ENCODE peak calls at places on chromosomes 11 and 22, in five cellular contexts. One of them, this sample, is unnamed.

GRCh38 chr11:108685419-108686161 is 20.7 kb downstream of the DDX10 start:
- DNase-seq in GM12878: no peak
- DNase-seq in K562: no peak
- DNase-seq in HepG2: no peak
- DNase-seq in HCT116: no peak
- DNase-seq in this sample: no peak

GRCh38 chr11:6611092-6612007 is 666 bp downstream of the TAF10 start:
- DNase-seq in GM12878: no peak
- DNase-seq in HepG2: no peak
- DNase-seq in K562: no peak
- DNase-seq in HCT116: no peak
- DNase-seq in this sample: peak; percentile 38

GRCh38 chr11:72075109-72075508 is 5.2 kb downstream of the NUMA1 start:
- DNase-seq in K562: no peak
- DNase-seq in HepG2: no peak
- DNase-seq in GM12878: no peak
- DNase-seq in HCT116: no peak
- DNase-seq in this sample: peak; percentile 58

GRCh38 chr11:48043111-48043997 is 63.0 kb downstream of the PTPRJ start:
- DNase-seq in GM12878: no peak
- DNase-seq in HCT116: no peak
- DNase-seq in K562: no peak
- DNase-seq in HepG2: no peak
- DNase-seq in this sample: no peak

GRCh38 chr11:63613517-63614135 is 607 bp downstream of the PLAAT3 start:
- DNase-seq in K562: peak; percentile 25
- DNase-seq in HCT116: no peak
- DNase-seq in HepG2: no peak
- DNase-seq in GM12878: no peak
- DNase-seq in this sample: peak; percentile 78

GRCh38 chr11:113138731-113139130 is 175.7 kb upstream of the TTC12 start:
- DNase-seq in K562: no peak
- DNase-seq in HepG2: no peak
- DNase-seq in GM12878: no peak
- DNase-seq in HCT116: no peak
- DNase-seq in this sample: no peak

GRCh38 chr22:22753526-22754267 is 109.3 kb downstream of the GGTLC2 start:
- DNase-seq in GM12878: no peak
- DNase-seq in HepG2: peak; percentile 47
- DNase-seq in HCT116: peak; percentile 47
- DNase-seq in K562: peak; percentile 100
- DNase-seq in this sample: peak; percentile 86

GRCh38 chr11:82046778-82047177 is 686.9 kb downstream of the FAM181B start:
- DNase-seq in HCT116: no peak
- DNase-seq in HepG2: no peak
- DNase-seq in K562: no peak
- DNase-seq in GM12878: no peak
- DNase-seq in this sample: no peak

DNA sequence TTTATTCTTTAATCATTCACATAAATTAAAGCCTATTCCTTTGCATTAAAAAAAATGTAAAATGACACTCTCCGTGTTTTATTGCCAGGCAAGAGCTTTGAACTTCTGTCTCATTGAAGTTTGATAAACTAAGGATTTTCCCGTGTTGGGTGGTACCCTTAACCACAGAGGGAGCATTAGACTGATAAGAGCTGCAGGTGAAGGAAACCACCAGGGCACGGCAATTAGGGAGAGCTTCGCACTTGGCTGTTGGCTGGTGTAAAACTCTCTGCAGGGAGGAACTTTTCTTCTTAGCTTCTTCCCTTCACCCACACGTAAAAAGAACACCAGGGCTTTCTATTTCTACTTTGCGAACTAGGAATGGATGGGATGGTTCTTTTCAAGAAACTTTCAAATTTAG is 47.0 kb downstream of the CSTPP1 start:
- DNase-seq in HepG2: no peak
- DNase-seq in GM12878: no peak
- DNase-seq in K562: no peak
- DNase-seq in HCT116: no peak
- DNase-seq in this sample: peak; percentile 20
- TF ChIP-seq EZH2 in HepG2: no peak
- TF ChIP-seq EZH2 in GM12878: no peak
- TF ChIP-seq EZH2 in K562: no peak
- TF ChIP-seq EZH2 in HCT116: no peak
- TF ChIP-seq EZH2 in this sample: no peak

DNA sequence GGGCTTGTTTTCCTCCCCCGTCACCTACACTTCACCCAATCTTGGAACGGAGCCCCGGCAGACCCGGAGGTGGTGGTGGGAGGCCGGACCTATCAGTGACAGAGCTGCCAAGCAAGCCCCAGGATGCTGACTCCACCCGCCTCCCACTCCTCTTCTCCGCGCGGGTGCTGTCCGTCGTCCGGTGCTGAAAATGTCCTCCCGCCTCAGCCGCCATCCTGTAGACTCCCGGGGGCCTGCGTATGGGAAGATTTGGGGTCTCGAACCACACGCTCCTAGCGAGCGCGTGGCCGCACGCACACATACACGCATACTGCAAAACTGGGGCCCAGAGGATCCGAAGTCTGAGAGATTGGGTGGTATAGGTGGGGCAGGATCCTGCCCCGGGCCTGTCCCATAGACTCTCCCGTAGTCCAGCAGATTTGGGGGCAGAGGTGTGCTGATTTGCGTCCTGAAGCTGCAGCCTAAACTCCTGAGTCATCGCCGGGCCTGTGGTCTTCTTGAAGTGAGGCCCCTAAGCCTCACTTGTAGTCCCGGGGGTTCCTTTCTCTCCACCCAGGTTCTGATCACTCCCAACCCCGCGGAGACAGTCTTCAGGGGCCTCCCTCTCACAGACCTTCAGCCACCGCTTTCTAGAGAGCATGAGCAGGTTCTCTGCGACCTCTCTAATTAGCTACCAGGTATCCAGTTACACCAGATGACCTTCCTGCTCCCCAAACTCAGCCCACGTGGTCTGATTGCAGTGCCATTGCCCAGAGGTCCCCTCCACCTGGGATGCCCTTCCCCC is 797 bp upstream of the YIF1A start:
- DNase-seq in GM12878: peak; percentile 45
- DNase-seq in HepG2: no peak
- DNase-seq in K562: peak; percentile 83
- DNase-seq in HCT116: no peak
- DNase-seq in this sample: peak; percentile 94
- TF ChIP-seq REST in GM12878: peak; percentile 98
- TF ChIP-seq REST in HepG2: no peak
- TF ChIP-seq REST in K562: peak; percentile 99
- TF ChIP-seq REST in HCT116: no peak
- TF ChIP-seq REST in this sample: peak; percentile 88

DNA sequence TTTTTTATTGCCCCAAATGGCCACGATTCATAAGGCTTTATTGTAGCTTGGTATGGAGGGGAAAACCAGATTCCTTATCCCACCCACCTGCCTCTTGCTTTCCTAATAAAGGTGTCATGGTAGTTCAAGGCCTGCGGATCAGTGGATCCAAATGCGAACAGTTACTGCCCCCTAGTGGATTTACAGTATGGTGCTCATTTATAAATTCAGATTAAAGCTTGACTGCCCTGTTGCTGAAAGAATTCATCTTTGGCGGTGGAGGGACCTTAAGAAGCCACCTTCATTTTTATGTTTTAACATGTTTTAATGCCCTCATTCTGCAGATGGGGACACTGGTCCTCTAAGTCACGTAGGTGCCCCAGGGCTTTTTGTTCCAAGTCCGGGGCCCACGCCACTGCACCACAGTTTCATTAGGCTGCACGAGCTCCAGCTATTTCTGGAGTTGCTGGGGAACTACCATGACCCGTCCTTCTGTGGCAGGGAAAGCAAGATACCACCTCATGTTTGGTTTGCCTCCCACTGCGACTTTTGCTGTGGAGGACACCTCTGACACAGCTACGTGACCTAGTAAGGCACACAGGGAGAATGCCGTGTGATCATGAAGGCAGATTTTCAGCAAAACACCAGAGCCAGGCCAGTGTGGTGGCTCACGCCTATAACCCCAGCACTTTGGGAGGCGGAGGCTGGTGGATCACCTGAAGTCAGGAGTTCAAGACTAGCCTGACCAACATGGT is 15.6 kb upstream of the INCENP start:
- DNase-seq in GM12878: peak; percentile 11
- DNase-seq in HepG2: peak; percentile 65
- DNase-seq in HCT116: peak; percentile 59
- DNase-seq in K562: peak; percentile 47
- DNase-seq in this sample: peak; percentile 92
- TF ChIP-seq EZH2 in GM12878: no peak
- TF ChIP-seq EZH2 in HepG2: no peak
- TF ChIP-seq EZH2 in HCT116: no peak
- TF ChIP-seq EZH2 in K562: no peak
- TF ChIP-seq EZH2 in this sample: no peak

GRCh38 chr11:64743591-64744543 is at the start of gene RASGRP2:
- DNase-seq in K562: peak; percentile 73
- DNase-seq in HCT116: no peak
- DNase-seq in HepG2: peak; percentile 28
- DNase-seq in GM12878: no peak
- DNase-seq in this sample: peak; percentile 81
- TF ChIP-seq REST in K562: no peak
- TF ChIP-seq REST in HCT116: no peak
- TF ChIP-seq REST in HepG2: no peak
- TF ChIP-seq REST in GM12878: no peak
- TF ChIP-seq REST in this sample: no peak

DNA sequence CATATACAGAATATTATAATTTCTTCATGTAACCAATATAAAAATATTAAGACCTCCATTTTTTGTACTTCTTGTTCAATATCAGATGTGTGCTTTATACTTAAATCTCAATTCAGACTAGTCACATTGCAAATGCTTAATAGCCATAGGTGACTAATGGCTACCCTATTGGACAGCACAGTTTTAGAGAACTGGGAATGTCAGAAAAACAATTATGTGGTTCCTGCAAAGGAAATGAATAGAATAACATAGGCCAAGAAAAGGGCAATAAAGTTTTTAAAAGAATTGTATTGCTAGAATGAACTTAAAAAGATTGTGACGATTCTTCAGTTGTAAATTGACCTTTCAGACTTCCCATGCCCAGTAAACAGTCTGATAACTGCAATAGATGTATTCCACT is 843.0 kb downstream of the METTL15 start:
- DNase-seq in HCT116: no peak
- DNase-seq in HepG2: no peak
- DNase-seq in K562: no peak
- DNase-seq in GM12878: no peak
- DNase-seq in this sample: no peak
- TF ChIP-seq EZH2 in HCT116: no peak
- TF ChIP-seq EZH2 in HepG2: no peak
- TF ChIP-seq EZH2 in K562: no peak
- TF ChIP-seq EZH2 in GM12878: no peak
- TF ChIP-seq EZH2 in this sample: no peak

GRCh38 chr11:44952082-44952481 is 1.4 kb upstream of the TP53I11 start:
- DNase-seq in GM12878: no peak
- DNase-seq in HCT116: no peak
- DNase-seq in K562: no peak
- DNase-seq in HepG2: peak; percentile 8
- DNase-seq in this sample: no peak
- TF ChIP-seq REST in GM12878: no peak
- TF ChIP-seq REST in HCT116: no peak
- TF ChIP-seq REST in K562: no peak
- TF ChIP-seq REST in HepG2: no peak
- TF ChIP-seq REST in this sample: no peak

GRCh38 chr11:126060651-126061220 is 1.9 kb downstream of the CDON start:
- DNase-seq in HepG2: peak; percentile 45
- DNase-seq in GM12878: no peak
- DNase-seq in HCT116: no peak
- DNase-seq in K562: no peak
- DNase-seq in this sample: no peak
- TF ChIP-seq EZH2 in HepG2: no peak
- TF ChIP-seq EZH2 in GM12878: no peak
- TF ChIP-seq EZH2 in HCT116: no peak
- TF ChIP-seq EZH2 in K562: no peak
- TF ChIP-seq EZH2 in this sample: no peak

GRCh38 chr22:25407226-25407858 is 157.1 kb upstream of the GRK3 start:
- DNase-seq in K562: no peak
- DNase-seq in GM12878: no peak
- DNase-seq in HCT116: no peak
- DNase-seq in HepG2: no peak
- DNase-seq in this sample: no peak

GRCh38 chr22:25407859-25408229 is 156.6 kb upstream of the GRK3 start:
- DNase-seq in HCT116: no peak
- DNase-seq in HepG2: no peak
- DNase-seq in GM12878: no peak
- DNase-seq in K562: no peak
- DNase-seq in this sample: peak; percentile 60

GRCh38 chr22:25413620-25414019 is 150.9 kb upstream of the GRK3 start:
- DNase-seq in K562: no peak
- DNase-seq in GM12878: no peak
- DNase-seq in HCT116: no peak
- DNase-seq in HepG2: no peak
- DNase-seq in this sample: no peak

GRCh38 chr22:25409240-25409639 is 155.2 kb upstream of the GRK3 start:
- DNase-seq in GM12878: no peak
- DNase-seq in K562: no peak
- DNase-seq in HepG2: no peak
- DNase-seq in HCT116: no peak
- DNase-seq in this sample: no peak

DNA sequence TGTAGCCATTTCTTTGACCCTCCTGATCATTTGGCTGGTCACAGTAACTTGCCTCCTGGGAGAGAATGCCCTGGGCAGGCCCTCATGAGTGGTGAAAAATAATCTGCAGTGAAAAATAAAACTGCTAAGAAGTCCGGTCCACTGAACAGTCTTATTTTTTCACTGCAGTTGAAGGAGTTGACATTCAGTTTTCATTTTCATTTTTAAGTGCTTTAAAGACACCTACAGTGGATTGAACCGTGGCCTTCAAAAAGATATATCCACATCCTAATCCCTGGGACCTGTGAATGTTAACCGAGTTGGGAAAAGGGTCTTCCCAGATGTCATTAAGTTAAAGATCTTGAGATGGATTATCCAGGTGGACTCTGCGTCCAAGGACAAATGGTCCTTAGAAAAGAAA is 153.6 kb upstream of the GRK3 start:
- DNase-seq in K562: no peak
- DNase-seq in HepG2: no peak
- DNase-seq in HCT116: no peak
- DNase-seq in GM12878: no peak
- DNase-seq in this sample: no peak
- TF ChIP-seq REST in K562: no peak
- TF ChIP-seq REST in HepG2: no peak
- TF ChIP-seq REST in HCT116: no peak
- TF ChIP-seq REST in GM12878: no peak
- TF ChIP-seq REST in this sample: no peak

This sample was measured in GM23338.